ENCODE peak calls at places on chromosome 6, in eight cellular contexts. L is epithelial cell of proximal tubule, Y is Panc1, O is neural progenitor cell, B is Caco-2, U is AG10803, V is SK-N-SH, R is tibial artery. F is an unnamed sample.

GRCh38 chr6:7505196-7505699 is 36.2 kb upstream of the DSP start:
- DNase-seq in B (peak; percentile 76), L (peak; percentile 98), V (peak; percentile 41), R (no peak), U (peak; percentile 86), O (peak; percentile 28), Y (peak; percentile 15), F (peak; percentile 68)

GRCh38 chr6:26598267-26598666 is 1.5 kb downstream of the ABT1 start:
- DNase-seq in R (no peak), L (no peak), Y (no peak), O (no peak), U (no peak), V (no peak), B (no peak), F (no peak)

GRCh38 chr6:143166247-143166695 is 105.6 kb downstream of the AIG1 start:
- DNase-seq in L (no peak), R (no peak), V (no peak), Y (no peak), U (no peak), O (no peak), B (no peak), F (no peak)

GRCh38 chr6:169702640-169703246 is 817 bp downstream of the C6orf120 start:
- DNase-seq in O (peak; percentile 48), V (peak; percentile 68), U (no peak), B (peak; percentile 62), R (no peak), Y (no peak), L (no peak), F (peak; percentile 13)

GRCh38 chr6:151807513-151808330 is at the start of gene ESR1:
- DNase-seq in R (peak; percentile 73), O (peak; percentile 56), V (peak; percentile 33), B (no peak), L (no peak), Y (no peak), U (no peak), F (no peak)

GRCh38 chr6:111377558-111378120 is 105.4 kb downstream of the REV3L start:
- DNase-seq in O (no peak), L (no peak), V (no peak), U (no peak), Y (no peak), B (no peak), R (no peak), F (peak; percentile 21)

GRCh38 chr6:169498887-169499513 is 202.8 kb downstream of the WDR27 start:
- DNase-seq in O (no peak), U (peak; percentile 37), V (peak; percentile 31), R (no peak), L (no peak), Y (no peak), B (no peak), F (no peak)

GRCh38 chr6:72826033-72826432 is 204.2 kb downstream of the KCNQ5 start:
- DNase-seq in R (no peak), Y (no peak), V (no peak), U (no peak), B (no peak), L (peak; percentile 27), O (no peak), F (no peak)

GRCh38 chr6:17427617-17428016 is 34.2 kb downstream of the CAP2 start:
- DNase-seq in U (no peak), L (no peak), R (no peak), B (no peak), V (no peak), O (no peak), Y (no peak), F (no peak)

GRCh38 chr6:45845546-45845945 is 170.1 kb downstream of the CLIC5 start:
- DNase-seq in B (no peak), V (no peak), U (peak; percentile 79), Y (no peak), R (no peak), L (no peak), O (no peak), F (peak; percentile 16)

GRCh38 chr6:166743415-166743814 is 116.4 kb upstream of the RPS6KA2 start:
- DNase-seq in B (no peak), L (no peak), V (no peak), U (no peak), Y (no peak), O (no peak), R (no peak), F (no peak)

GRCh38 chr6:89120371-89120770 is 2.5 kb upstream of the SRSF12 start:
- DNase-seq in L (peak; percentile 98), B (no peak), O (no peak), V (no peak), Y (no peak), U (no peak), R (no peak), F (no peak)

GRCh38 chr6:2770171-2770570 is 5.0 kb downstream of the WRNIP1 start:
- DNase-seq in R (no peak), U (no peak), Y (no peak), B (no peak), L (no peak), V (peak; percentile 71), O (no peak), F (no peak)

GRCh38 chr6:22145823-22146379 is 150.9 kb downstream of the PRL start:
- DNase-seq in V (peak; percentile 75), B (no peak), L (peak; percentile 36), Y (peak; percentile 25), O (no peak), R (no peak), U (peak; percentile 73), F (peak; percentile 79)

GRCh38 chr6:41599836-41600445 is 38.3 kb upstream of the MDFI start:
- DNase-seq in R (peak; percentile 56), Y (no peak), L (no peak), V (no peak), U (no peak), O (no peak), B (no peak), F (no peak)

GRCh38 chr6:4599924-4600323 is 176.3 kb upstream of the CDYL start:
- DNase-seq in Y (no peak), L (no peak), U (peak; percentile 89), V (no peak), R (no peak), O (no peak), B (no peak), F (peak; percentile 77)

GRCh38 chr6:7107578-7108195 is at the start of gene RREB1:
- DNase-seq in B (peak; percentile 65), Y (no peak), O (peak; percentile 68), L (no peak), V (peak; percentile 75), U (peak; percentile 60), R (peak; percentile 86), F (peak; percentile 63)

GRCh38 chr6:141212296-141212695 is 920.4 kb upstream of the GJE1 start:
- DNase-seq in Y (no peak), B (peak; percentile 6), V (no peak), O (no peak), L (peak; percentile 10), U (no peak), R (no peak), F (no peak)

GRCh38 chr6:7157752-7158616 is 50.2 kb downstream of the RREB1 start:
- DNase-seq in U (peak; percentile 84), Y (no peak), B (no peak), R (no peak), L (no peak), V (no peak), O (no peak), F (no peak)

GRCh38 chr6:10410214-10410873 is 4.5 kb downstream of the TFAP2A start:
- DNase-seq in O (no peak), R (no peak), L (no peak), Y (no peak), U (no peak), V (no peak), B (no peak), F (no peak)

GRCh38 chr6:161100072-161100471 is 108.5 kb downstream of the MAP3K4 start:
- DNase-seq in U (no peak), R (no peak), O (no peak), V (no peak), L (no peak), Y (no peak), B (no peak), F (no peak)

GRCh38 chr6:75196051-75196743 is 9.7 kb downstream of the COL12A1 start:
- DNase-seq in V (no peak), R (no peak), O (no peak), Y (no peak), U (peak; percentile 82), L (no peak), B (no peak), F (peak; percentile 39)

GRCh38 chr6:33277663-33278391 is 904 bp downstream of the B3GALT4 start:
- DNase-seq in O (peak; percentile 29), B (peak; percentile 58), U (no peak), R (no peak), Y (no peak), V (peak; percentile 69), L (no peak), F (no peak)
- H3K4me3 ChIP-seq in O (peak overlapping the region; percentile 57), B (no peak overlapping the region), U (peak overlapping the region; percentile 62), R (peak overlapping the region; percentile 79), Y (peak overlapping the region; percentile 97), V (peak overlapping the region; percentile 49), L (peak overlapping the region; percentile 42), F (peak overlapping the region; percentile 41)

GRCh38 chr6:116444092-116444491 is 17.1 kb upstream of the CALHM6 start:
- DNase-seq in O (peak; percentile 24), B (no peak), U (peak; percentile 54), L (no peak), R (no peak), V (peak; percentile 36), Y (peak; percentile 10), F (peak; percentile 42)
- TF ChIP-seq CTCF in O (peak; percentile 59), B (peak; percentile 48), U (peak; percentile 70), L (peak; percentile 61), R (peak; percentile 39), V (peak; percentile 65), Y (peak; percentile 73), F (peak; percentile 63)

DNA sequence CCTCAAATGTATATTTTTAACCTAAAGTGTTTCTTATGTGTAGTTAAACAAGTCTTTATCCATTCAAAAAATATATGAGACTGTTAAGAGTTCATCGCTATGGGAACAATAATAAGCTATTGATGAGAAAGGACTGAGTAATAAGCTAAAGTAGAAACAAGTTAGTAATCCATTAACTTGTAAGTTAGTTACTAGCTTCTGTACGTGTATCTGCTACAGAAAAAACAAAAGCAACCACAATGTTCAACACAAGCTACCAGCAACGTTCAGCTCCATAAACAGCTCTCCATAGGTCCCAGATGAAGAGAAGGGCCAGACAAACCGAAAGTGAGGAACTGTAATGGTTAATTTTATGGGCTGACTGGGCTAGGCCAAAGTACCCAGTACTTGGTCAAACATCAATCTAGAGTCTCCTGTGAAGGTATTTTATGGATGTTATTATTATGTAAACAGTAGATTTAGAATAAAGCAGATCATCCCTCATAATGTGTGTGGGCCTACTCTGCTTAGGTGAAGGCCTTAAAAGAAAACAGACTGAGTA is 33.8 kb upstream of the FAM135A start:
- DNase-seq in L (peak; percentile 54), V (no peak), Y (no peak), O (no peak), U (no peak), B (no peak), R (no peak), F (no peak)
- H3K4me3 ChIP-seq in L (peak overlapping the region; percentile 27), V (no peak overlapping the region), Y (no peak overlapping the region), O (no peak overlapping the region), U (no peak overlapping the region), B (no peak overlapping the region), R (no peak overlapping the region), F (no peak overlapping the region)

DNA sequence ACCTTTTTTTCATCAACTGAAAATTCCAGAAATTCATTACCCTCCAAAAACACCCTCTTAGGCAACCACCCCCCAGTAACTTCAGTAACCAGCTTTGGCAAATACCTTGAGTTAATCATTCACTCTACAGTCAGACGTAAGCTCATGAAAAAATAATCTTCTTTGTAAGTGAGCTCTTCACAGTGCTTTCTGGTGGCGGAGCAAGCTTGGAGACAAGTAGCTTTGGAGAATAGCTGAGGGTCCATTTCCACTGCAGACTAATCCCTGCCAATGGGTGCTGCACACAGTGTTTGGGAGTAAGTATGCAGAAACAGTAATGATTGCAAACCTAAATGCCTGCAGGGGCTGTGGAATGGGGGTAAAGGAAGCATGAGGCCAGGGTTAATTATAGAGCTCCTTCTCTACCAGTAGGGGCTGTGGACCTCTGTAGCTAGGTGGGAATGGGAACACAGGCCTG is 56.8 kb upstream of the HINT3 start:
- DNase-seq in L (peak; percentile 61), V (no peak), B (peak; percentile 75), Y (no peak), O (peak; percentile 4), R (no peak), U (no peak), F (no peak)
- TF ChIP-seq CTCF in L (peak; percentile 34), V (no peak), B (peak; percentile 18), Y (no peak), O (no peak), R (no peak), U (no peak), F (no peak)